ENCODE peak calls at places on chromosomes 16 and 17, in four cellular contexts. Q, T, A and B are unnamed samples.
A peak's percentile ranks its signal among the peaks of the same experiment; 100 is the strongest.

GRCh38 chr16:71894229-71894920 is 956 bp upstream of the IST1 start:
- DNase-seq in Q (peak; percentile 31), T (peak; percentile 54), A (peak; percentile 26), B (peak; percentile 21)

GRCh38 chr17:12627776-12628491 is 37.8 kb upstream of the MYOCD start:
- DNase-seq in Q (no peak), T (no peak), A (no peak), B (no peak)

GRCh38 chr17:39737761-39738567 is at the start of gene GRB7:
- DNase-seq in Q (no peak), T (no peak), A (no peak), B (no peak)

GRCh38 chr16:78903237-78903636 is 697.3 kb downstream of the MAF start:
- DNase-seq in Q (no peak), T (no peak), A (no peak), B (no peak)

GRCh38 chr17:9924735-9925191 is 19.7 kb upstream of the RCVRN start:
- DNase-seq in Q (no peak), T (peak; percentile 57), A (peak; percentile 78), B (no peak)

GRCh38 chr17:28545141-28545503 is 7.3 kb downstream of the UNC119 start:
- DNase-seq in Q (no peak), T (no peak), A (no peak), B (no peak)

GRCh38 chr16:85824161-85825135 is 25.0 kb downstream of the COX4I1 start:
- DNase-seq in Q (no peak), T (peak; percentile 16), A (no peak), B (no peak)

GRCh38 chr17:36899250-36900129 is 37.8 kb upstream of the LHX1 start:
- DNase-seq in Q (no peak), T (no peak), A (no peak), B (no peak)

GRCh38 chr17:59145571-59146096 is 9.4 kb downstream of the SKA2 start:
- DNase-seq in Q (no peak), T (no peak), A (no peak), B (no peak)

GRCh38 chr17:82296511-82297279 is 20.7 kb downstream of the CD7 start:
- DNase-seq in Q (no peak), T (no peak), A (no peak), B (no peak)

GRCh38 chr17:43315858-43316521 is 82.2 kb upstream of the RNU2-1 start:
- DNase-seq in Q (no peak), T (no peak), A (no peak), B (no peak)

GRCh38 chr16:84819644-84820304 is at the start of gene CRISPLD2:
- DNase-seq in Q (peak; percentile 63), T (peak; percentile 89), A (peak; percentile 94), B (peak; percentile 79)

GRCh38 chr17:72447251-72447640 is 326.4 kb downstream of the SOX9 start:
- DNase-seq in Q (no peak), T (no peak), A (no peak), B (no peak)

GRCh38 chr17:80382446-80382845 is 32.5 kb upstream of the ENDOV start:
- DNase-seq in Q (no peak), T (no peak), A (no peak), B (no peak)

GRCh38 chr17:34567665-34568064 is 11.7 kb upstream of the TMEM132E start:
- DNase-seq in Q (no peak), T (peak; percentile 84), A (no peak), B (no peak)

GRCh38 chr16:824194-824593 is 23.7 kb upstream of the GNG13 start:
- DNase-seq in Q (no peak), T (no peak), A (no peak), B (no peak)

GRCh38 chr17:64095144-64095882 is 34.6 kb downstream of the ERN1 start:
- DNase-seq in Q (no peak), T (peak; percentile 87), A (no peak), B (no peak)

GRCh38 chr17:45022288-45022648 is 29.2 kb downstream of the DCAKD start:
- DNase-seq in Q (no peak), T (no peak), A (no peak), B (no peak)

GRCh38 chr17:40312893-40313659 is 4.1 kb downstream of the RARA start:
- DNase-seq in Q (no peak), T (no peak), A (no peak), B (no peak)

GRCh38 chr16:16120382-16121184 is 102.7 kb downstream of the ABCC6 start:
- DNase-seq in Q (no peak), T (peak; percentile 33), A (no peak), B (no peak)

GRCh38 chr17:76131692-76132573 is 9.1 kb downstream of the FOXJ1 start:
- DNase-seq in Q (no peak), T (no peak), A (no peak), B (no peak)

GRCh38 chr16:15435216-15435864 is 952 bp downstream of the BMERB1 start:
- DNase-seq in Q (no peak), T (no peak), A (no peak), B (no peak)

GRCh38 chr17:72565758-72566157 is 444.9 kb downstream of the SOX9 start:
- DNase-seq in Q (no peak), T (no peak), A (no peak), B (no peak)

GRCh38 chr17:62725791-62726249 is 82.3 kb downstream of the MARCHF10 start:
- DNase-seq in Q (no peak), T (no peak), A (no peak), B (no peak)

GRCh38 chr16:77652399-77652798 is 69.9 kb upstream of the NUDT7 start:
- DNase-seq in Q (no peak), T (no peak), A (no peak), B (no peak)

GRCh38 chr17:41539071-41539492 is 11.0 kb upstream of the KRT19 start:
- DNase-seq in Q (no peak), T (no peak), A (no peak), B (no peak)

GRCh38 chr17:28579526-28579925 is 2.8 kb upstream of the ALDOC start:
- DNase-seq in Q (no peak), T (no peak), A (no peak), B (no peak)

GRCh38 chr17:29131814-29132682 is 48.1 kb downstream of the MYO18A start:
- DNase-seq in Q (no peak), T (no peak), A (no peak), B (no peak)

GRCh38 chr16:72924918-72925630 is 122.9 kb downstream of the ZFHX3 start:
- DNase-seq in Q (no peak), T (no peak), A (no peak), B (no peak)

GRCh38 chr16:19913306-19913717 is 28.7 kb upstream of the GPRC5B start:
- DNase-seq in Q (no peak), T (no peak), A (no peak), B (no peak)